ENCODE peak calls at places on chromosomes 11 and 22, in eight cellular contexts. W, I, O, H, R, F, T and A are unnamed samples.

GRCh38 chr22:37481347-37481907 is 4.8 kb downstream of the MFNG start:
- DNase-seq in I (no peak), O (no peak), T (no peak), H (no peak), W (no peak), F (no peak), R (no peak), A (no peak)

GRCh38 chr11:76631566-76632308 is 38.8 kb downstream of the LRRC32 start:
- DNase-seq in H (no peak), I (no peak), F (no peak), R (no peak), T (no peak), O (no peak), W (no peak), A (no peak)

GRCh38 chr22:20315337-20316216 is 4.3 kb downstream of the DGCR6L start:
- DNase-seq in F (no peak), W (no peak), R (no peak), I (no peak), T (no peak), O (no peak), H (no peak), A (no peak)

GRCh38 chr22:48336339-48337060 is 1491.2 kb downstream of the BRD1 start:
- DNase-seq in I (no peak), W (no peak), R (no peak), F (no peak), T (no peak), H (no peak), O (no peak), A (no peak)

GRCh38 chr22:18095101-18095805 is 15.4 kb upstream of the TUBA8 start:
- DNase-seq in W (no peak), F (no peak), R (no peak), H (no peak), I (no peak), O (no peak), T (no peak), A (peak)

GRCh38 chr11:121067912-121068652 is 33.0 kb upstream of the TECTA start:
- DNase-seq in I (no peak), F (no peak), H (no peak), O (no peak), T (no peak), R (no peak), W (no peak), A (peak)

GRCh38 chr11:44793350-44794090 is 66.8 kb downstream of the TSPAN18 start:
- DNase-seq in T (no peak), R (peak), H (no peak), F (no peak), W (peak), I (peak), O (no peak), A (peak)

GRCh38 chr11:86704710-86705109 is 32.3 kb upstream of the ME3 start:
- DNase-seq in F (no peak), W (no peak), O (no peak), H (no peak), T (no peak), I (no peak), R (no peak), A (no peak)

GRCh38 chr11:129960216-129961214 is 42.1 kb downstream of the PRDM10 start:
- DNase-seq in T (no peak), R (no peak), O (no peak), H (no peak), W (peak), F (no peak), I (peak), A (peak)

GRCh38 chr22:24601217-24602104 is 1.5 kb upstream of the GGT1 start:
- DNase-seq in R (no peak), O (no peak), W (no peak), I (no peak), F (no peak), H (no peak), T (no peak), A (no peak)

GRCh38 chr22:50329236-50329635 is 2.4 kb upstream of the DENND6B start:
- DNase-seq in I (no peak), R (no peak), O (no peak), F (no peak), H (no peak), T (no peak), W (peak), A (peak)

GRCh38 chr11:119403021-119403420 is 20.0 kb downstream of the THY1 start:
- DNase-seq in O (no peak), F (no peak), T (no peak), H (no peak), W (no peak), I (peak), R (no peak), A (no peak)

GRCh38 chr22:22684605-22685561 is 40.5 kb downstream of the GGTLC2 start:
- DNase-seq in F (no peak), H (no peak), R (peak), O (no peak), T (no peak), I (peak), W (peak), A (peak)

GRCh38 chr22:44485494-44485893 is 12.5 kb downstream of the RTL6 start:
- DNase-seq in W (no peak), O (no peak), F (no peak), R (no peak), T (no peak), I (no peak), H (no peak), A (no peak)

GRCh38 chr11:109425554-109425953 is 3.6 kb downstream of the C11orf87 start:
- DNase-seq in R (peak), H (no peak), W (no peak), F (no peak), I (peak), T (no peak), O (no peak), A (peak)

GRCh38 chr11:9851366-9851765 is 187.5 kb downstream of the SWAP70 start:
- DNase-seq in F (no peak), W (peak), T (no peak), H (no peak), R (no peak), I (peak), O (no peak), A (peak)

GRCh38 chr11:88552377-88553029 is 215.0 kb upstream of the CTSC start:
- DNase-seq in W (peak), R (peak), O (peak), H (peak), I (peak), T (peak), F (peak), A (peak)